ENCODE peak calls at places on chromosomes 11 and 22, in nine cellular contexts. I, Y, E, O, W, A, T, F and H are unnamed samples. For H3K4me1, the result is how much of the 10 kb centered on the place peaks cover.

GRCh38 chr11:119362741-119363080 is 16.2 kb upstream of the MFRP start:
- DNase-seq in I (no peak), Y (no peak), E (no peak), O (no peak), W (no peak), A (no peak), T (no peak), F (no peak), H (no peak)

GRCh38 chr11:130435671-130436070 is 7.3 kb upstream of the ADAMTS8 start:
- DNase-seq in I (no peak), Y (no peak), E (no peak), O (no peak), W (no peak), A (peak), T (no peak), F (peak), H (no peak)

GRCh38 chr11:125328181-125328580 is 163.6 kb downstream of the PKNOX2 start:
- DNase-seq in I (no peak), Y (no peak), E (no peak), O (no peak), W (no peak), A (no peak), T (no peak), F (no peak), H (no peak)

GRCh38 chr11:75642402-75643113 is 26.3 kb downstream of the MAP6 start:
- DNase-seq in I (no peak), Y (no peak), E (no peak), O (no peak), W (no peak), A (peak), T (no peak), F (no peak), H (no peak)

GRCh38 chr22:37032535-37033460 is 13.3 kb downstream of the MPST start:
- DNase-seq in I (peak), Y (peak), E (peak), O (no peak), W (no peak), A (peak), T (no peak), F (peak), H (no peak)

GRCh38 chr11:75508051-75508561 is 17.6 kb downstream of the GDPD5 start:
- DNase-seq in I (no peak), Y (no peak), E (peak), O (no peak), W (no peak), A (no peak), T (no peak), F (no peak), H (no peak)

GRCh38 chr11:118882489-118882888 is 1.2 kb upstream of the CXCR5 start:
- DNase-seq in I (no peak), Y (no peak), E (no peak), O (no peak), W (no peak), A (no peak), T (no peak), F (no peak), H (no peak)

GRCh38 chr11:313787-314547 is at the start of gene IFITM1:
- DNase-seq in I (no peak), Y (peak), E (peak), O (no peak), W (no peak), A (peak), T (no peak), F (no peak), H (peak)

GRCh38 chr11:68200639-68201038 is 12.5 kb downstream of the KMT5B start:
- DNase-seq in I (no peak), Y (no peak), E (no peak), O (no peak), W (no peak), A (no peak), T (no peak), F (no peak), H (no peak)

GRCh38 chr11:6599884-6600390 is 3.5 kb downstream of the RRP8 start:
- DNase-seq in I (no peak), Y (no peak), E (no peak), O (no peak), W (no peak), A (peak), T (peak), F (no peak), H (no peak)

GRCh38 chr11:67448220-67448609 is 4.3 kb downstream of the GPR152 start:
- DNase-seq in I (no peak), Y (no peak), E (no peak), O (no peak), W (no peak), A (no peak), T (no peak), F (no peak), H (no peak)

GRCh38 chr11:113242767-113243397 is 71.5 kb upstream of the TTC12 start:
- DNase-seq in I (no peak), Y (peak), E (no peak), O (no peak), W (no peak), A (no peak), T (no peak), F (no peak), H (no peak)

GRCh38 chr11:25211635-25212251 is 714.9 kb downstream of the LUZP2 start:
- DNase-seq in I (no peak), Y (no peak), E (no peak), O (no peak), W (no peak), A (no peak), T (no peak), F (no peak), H (no peak)

GRCh38 chr11:118009821-118010737 is 23.9 kb downstream of the IL10RA start:
- DNase-seq in I (no peak), Y (no peak), E (no peak), O (no peak), W (no peak), A (no peak), T (no peak), F (no peak), H (no peak)

GRCh38 chr22:50012201-50013181 is at the start of gene IL17REL:
- DNase-seq in I (no peak), Y (no peak), E (peak), O (no peak), W (no peak), A (no peak), T (peak), F (no peak), H (no peak)

GRCh38 chr11:103069367-103069766 is 22.6 kb downstream of the DCUN1D5 start:
- DNase-seq in I (no peak), Y (no peak), E (no peak), O (no peak), W (no peak), A (no peak), T (no peak), F (no peak), H (no peak)

GRCh38 chr11:6627762-6628241 is 8.6 kb upstream of the TPP1 start:
- DNase-seq in I (no peak), Y (no peak), E (no peak), O (no peak), W (no peak), A (no peak), T (no peak), F (no peak), H (no peak)

GRCh38 chr11:9047986-9048522 is 43.3 kb downstream of the SCUBE2 start:
- DNase-seq in I (no peak), Y (no peak), E (no peak), O (no peak), W (no peak), A (no peak), T (peak), F (peak), H (no peak)

GRCh38 chr11:133533205-133533604 is 904 bp upstream of the OPCML start:
- DNase-seq in I (no peak), Y (no peak), E (no peak), O (no peak), W (no peak), A (no peak), T (no peak), F (no peak), H (no peak)

GRCh38 chr11:111836162-111836561 is 35.2 kb downstream of the ALG9 start:
- DNase-seq in I (no peak), Y (no peak), E (no peak), O (no peak), W (no peak), A (no peak), T (no peak), F (no peak), H (no peak)

GRCh38 chr22:48427731-48428211 is 1399.9 kb downstream of the BRD1 start:
- DNase-seq in I (no peak), Y (no peak), E (peak), O (no peak), W (no peak), A (no peak), T (no peak), F (no peak), H (peak)

GRCh38 chr11:46903846-46904245 is 14.5 kb downstream of the LRP4 start:
- DNase-seq in I (no peak), Y (no peak), E (no peak), O (no peak), W (no peak), A (no peak), T (no peak), F (no peak), H (no peak)

GRCh38 chr11:132054822-132055221 is 684.4 kb downstream of the NTM start:
- DNase-seq in I (no peak), Y (no peak), E (no peak), O (no peak), W (no peak), A (no peak), T (no peak), F (no peak), H (no peak)

GRCh38 chr11:114342476-114342875 is 46.3 kb downstream of the NNMT start:
- DNase-seq in I (no peak), Y (no peak), E (no peak), O (no peak), W (no peak), A (no peak), T (no peak), F (no peak), H (no peak)

GRCh38 chr11:67464411-67465189 is 4.5 kb downstream of the TMEM134 start:
- DNase-seq in I (peak), Y (peak), E (peak), O (peak), W (peak), A (peak), T (peak), F (peak), H (peak)

GRCh38 chr11:76803023-76803422 is 19.9 kb downstream of the TSKU start:
- DNase-seq in I (no peak), Y (no peak), E (no peak), O (no peak), W (no peak), A (peak), T (no peak), F (no peak), H (peak)

GRCh38 chr22:32612834-32613233 is 138.2 kb downstream of the FBXO7 start:
- DNase-seq in I (no peak), Y (no peak), E (no peak), O (no peak), W (no peak), A (no peak), T (no peak), F (no peak), H (no peak)

GRCh38 chr11:62591448-62592215 is at the start of gene TUT1:
- DNase-seq in I (peak), Y (peak), E (peak), O (peak), W (peak), A (peak), T (peak), F (peak), H (peak)

GRCh38 chr11:62595124-62595523 is 3.8 kb upstream of the TUT1 start:
- DNase-seq in I (no peak), Y (no peak), E (no peak), O (no peak), W (no peak), A (no peak), T (no peak), F (no peak), H (no peak)

GRCh38 chr11:62592216-62592815 is 993 bp upstream of the TUT1 start:
- DNase-seq in I (no peak), Y (no peak), E (no peak), O (no peak), W (no peak), A (no peak), T (no peak), F (no peak), H (no peak)

GRCh38 chr11:62592989-62593421 is 1.7 kb upstream of the TUT1 start:
- DNase-seq in I (no peak), Y (no peak), E (no peak), O (no peak), W (no peak), A (no peak), T (no peak), F (no peak), H (no peak)

GRCh38 chr11:62593434-62594044 is 2.2 kb upstream of the TUT1 start:
- DNase-seq in I (peak), Y (peak), E (peak), O (no peak), W (peak), A (peak), T (peak), F (peak), H (peak)
- TF ChIP-seq POLR2A in I (no peak), Y (no peak), E (no peak), O (no peak), W (no peak), A (no peak), T (no peak), F (no peak), H (no peak)

DNA sequence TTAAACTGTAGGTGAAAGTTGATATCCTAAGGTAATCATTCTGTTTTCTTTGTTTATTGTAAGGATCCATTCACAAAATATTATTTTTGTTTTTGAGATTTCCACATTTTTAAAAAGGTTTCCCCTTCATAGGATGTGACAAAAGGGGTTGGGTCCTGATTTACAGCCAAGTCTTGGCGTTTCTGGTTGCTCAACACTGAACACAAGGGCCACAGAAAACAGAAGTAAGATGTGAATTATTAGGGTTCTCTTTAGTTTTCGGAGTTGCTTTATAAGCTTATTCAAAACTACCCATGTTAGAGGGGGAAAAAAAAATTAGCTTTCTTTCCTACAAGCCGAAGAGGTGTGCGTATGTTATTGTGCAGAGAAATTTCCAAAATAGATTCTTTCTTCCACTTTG is 30.0 kb upstream of the FLI1 start:
- DNase-seq in I (no peak), Y (no peak), E (no peak), O (no peak), W (no peak), A (no peak), T (no peak), F (no peak), H (no peak)
- H3K4me1 ChIP-seq in I (under half), Y (under half), E (under half), O (under half), W (under half), A (under half), T (under half), F (under half), H (under half)

DNA sequence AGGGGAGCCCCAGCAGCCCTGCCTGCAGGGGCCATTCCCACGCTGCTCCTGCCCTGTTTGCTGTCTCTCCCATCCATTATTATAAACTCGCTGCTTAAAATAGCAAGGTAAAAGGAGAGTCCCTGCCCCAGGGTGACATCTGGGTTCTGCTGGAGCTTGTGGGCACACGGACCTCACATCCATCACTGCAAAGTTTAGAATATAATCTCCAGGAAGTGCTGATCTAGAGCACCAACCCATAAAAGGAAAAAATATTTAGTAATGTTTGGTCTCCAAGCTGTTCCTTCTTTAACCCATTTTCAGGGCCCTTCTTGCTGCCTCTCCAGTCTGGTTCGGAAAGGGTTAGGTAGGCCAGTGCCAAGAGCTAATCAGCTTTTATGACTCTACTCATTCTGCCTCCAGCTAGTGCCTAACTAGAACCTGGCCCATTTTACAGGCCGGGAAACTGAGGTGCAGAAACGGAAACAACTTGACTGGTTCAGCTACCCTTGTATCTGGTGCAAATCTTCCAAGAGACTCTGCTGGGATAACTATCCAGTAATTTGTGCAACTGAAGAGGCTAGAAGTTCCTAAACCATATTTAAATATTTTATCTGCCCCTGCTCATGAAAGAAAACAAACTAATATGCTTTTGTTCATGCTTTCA is 37.5 kb downstream of the IRAG1 start:
- DNase-seq in I (no peak), Y (no peak), E (no peak), O (no peak), W (no peak), A (no peak), T (peak), F (no peak), H (no peak)
- TF ChIP-seq POLR2A in I (no peak), Y (no peak), E (no peak), O (no peak), W (no peak), A (no peak), T (no peak), F (no peak), H (no peak)

GRCh38 chr11:122706689-122707088 is 51.2 kb downstream of the UBASH3B start:
- DNase-seq in I (peak), Y (no peak), E (no peak), O (no peak), W (no peak), A (no peak), T (no peak), F (no peak), H (no peak)
- H3K4me1 ChIP-seq in I (under half), Y (under half), E (under half), O (under half), W (under half), A (under half), T (under half), F (under half), H (under half)

GRCh38 chr11:64856382-64857227 is 12.2 kb upstream of the CDC42BPG start:
- DNase-seq in I (peak), Y (no peak), E (peak), O (peak), W (peak), A (no peak), T (peak), F (peak), H (no peak)
- TF ChIP-seq POLR2A in I (no peak), Y (no peak), E (no peak), O (no peak), W (peak), A (no peak), T (no peak), F (no peak), H (no peak)

GRCh38 chr22:38246046-38246658 is 26.7 kb downstream of the TMEM184B start:
- DNase-seq in I (no peak), Y (no peak), E (no peak), O (no peak), W (no peak), A (no peak), T (no peak), F (no peak), H (no peak)
- H3K4me1 ChIP-seq in I (under half), Y (under half), E (under half), O (under half), W (under half), A (under half), T (under half), F (under half), H (under half)

GRCh38 chr11:60913793-60914619 is at the start of gene TMEM109:
- DNase-seq in I (peak), Y (peak), E (peak), O (peak), W (peak), A (peak), T (peak), F (peak), H (peak)

GRCh38 chr11:60916669-60917206 is 2.8 kb downstream of the TMEM109 start:
- DNase-seq in I (no peak), Y (no peak), E (no peak), O (no peak), W (no peak), A (no peak), T (peak), F (no peak), H (no peak)

GRCh38 chr11:60917267-60917666 is 3.3 kb downstream of the TMEM109 start:
- DNase-seq in I (no peak), Y (no peak), E (no peak), O (no peak), W (no peak), A (no peak), T (no peak), F (peak), H (no peak)

GRCh38 chr11:60914620-60915249 is 777 bp downstream of the TMEM109 start:
- DNase-seq in I (no peak), Y (no peak), E (peak), O (no peak), W (no peak), A (no peak), T (peak), F (peak), H (no peak)

GRCh38 chr11:60915250-60915914 is 1.4 kb downstream of the TMEM109 start:
- DNase-seq in I (no peak), Y (peak), E (peak), O (peak), W (peak), A (peak), T (peak), F (peak), H (no peak)
- TF ChIP-seq POLR2A in I (no peak), Y (no peak), E (no peak), O (no peak), W (no peak), A (no peak), T (no peak), F (no peak), H (no peak)